ENCODE peak calls at places on chromosome 15, in nine cellular contexts. G, M, L, D, N, Z, Y, E and S are unnamed samples.

GRCh38 chr15:67176195-67176971 is 78.1 kb downstream of the AAGAB start:
- DNase-seq in G (no peak), M (no peak), L (no peak), D (peak), N (peak), Z (peak), Y (no peak), E (no peak), S (no peak)

GRCh38 chr15:68199340-68199739 is 5.8 kb downstream of the CALML4 start:
- DNase-seq in G (no peak), M (no peak), L (no peak), D (no peak), N (no peak), Z (no peak), Y (no peak), E (no peak), S (no peak)

GRCh38 chr15:67125589-67126502 is 60.4 kb downstream of the SMAD3 start:
- DNase-seq in G (peak), M (peak), L (peak), D (no peak), N (peak), Z (peak), Y (peak), E (peak), S (peak)

GRCh38 chr15:63500265-63501250 is 3.8 kb upstream of the USP3 start:
- DNase-seq in G (no peak), M (no peak), L (no peak), D (no peak), N (peak), Z (no peak), Y (no peak), E (no peak), S (no peak)

GRCh38 chr15:84601555-84601838 is 688 bp downstream of the ZSCAN2 start:
- DNase-seq in G (no peak), M (no peak), L (no peak), D (no peak), N (no peak), Z (no peak), Y (no peak), E (no peak), S (no peak)

GRCh38 chr15:75237316-75237982 is 20.7 kb upstream of the GOLGA6C start:
- DNase-seq in G (no peak), M (no peak), L (no peak), D (peak), N (no peak), Z (peak), Y (no peak), E (no peak), S (no peak)

GRCh38 chr15:70876011-70876410 is 16.2 kb downstream of the THAP10 start:
- DNase-seq in G (no peak), M (no peak), L (no peak), D (no peak), N (no peak), Z (no peak), Y (no peak), E (no peak), S (no peak)

GRCh38 chr15:84915011-84915958 is 30.8 kb downstream of the SLC28A1 start:
- DNase-seq in G (peak), M (peak), L (peak), D (no peak), N (peak), Z (peak), Y (peak), E (peak), S (peak)

GRCh38 chr15:70033529-70034140 is 64.1 kb downstream of the TLE3 start:
- DNase-seq in G (no peak), M (no peak), L (peak), D (peak), N (no peak), Z (no peak), Y (no peak), E (peak), S (peak)

GRCh38 chr15:94230886-94231727 is at the start of gene MCTP2:
- DNase-seq in G (peak), M (peak), L (peak), D (peak), N (peak), Z (peak), Y (peak), E (peak), S (no peak)

GRCh38 chr15:35548435-35548834 is 2.5 kb upstream of the DPH6 start:
- DNase-seq in G (no peak), M (no peak), L (peak), D (peak), N (no peak), Z (no peak), Y (no peak), E (no peak), S (no peak)

GRCh38 chr15:98547741-98548166 is 100.6 kb upstream of the IGF1R start:
- DNase-seq in G (peak), M (peak), L (peak), D (peak), N (peak), Z (peak), Y (no peak), E (peak), S (no peak)

GRCh38 chr15:66951976-66952375 is 113.4 kb upstream of the SMAD3 start:
- DNase-seq in G (no peak), M (no peak), L (peak), D (no peak), N (no peak), Z (no peak), Y (no peak), E (no peak), S (no peak)

GRCh38 chr15:72133211-72133610 is 15.0 kb downstream of the SENP8 start:
- DNase-seq in G (no peak), M (no peak), L (no peak), D (no peak), N (no peak), Z (no peak), Y (no peak), E (no peak), S (no peak)

GRCh38 chr15:63805993-63806980 is 27.5 kb downstream of the HERC1 start:
- DNase-seq in G (no peak), M (no peak), L (peak), D (no peak), N (no peak), Z (no peak), Y (no peak), E (peak), S (no peak)

GRCh38 chr15:72086010-72086697 is 31.8 kb downstream of the MYO9A start:
- DNase-seq in G (no peak), M (no peak), L (no peak), D (no peak), N (no peak), Z (no peak), Y (peak), E (no peak), S (no peak)

GRCh38 chr15:82298520-82298919 is 35.9 kb downstream of the SAXO2 start:
- DNase-seq in G (no peak), M (no peak), L (peak), D (no peak), N (no peak), Z (no peak), Y (no peak), E (no peak), S (no peak)

GRCh38 chr15:42210703-42211102 is 2.6 kb upstream of the VPS39 start:
- DNase-seq in G (no peak), M (no peak), L (no peak), D (no peak), N (no peak), Z (no peak), Y (no peak), E (no peak), S (no peak)

GRCh38 chr15:75104804-75105557 is 81.6 kb downstream of the PPCDC start:
- DNase-seq in G (no peak), M (peak), L (peak), D (no peak), N (peak), Z (no peak), Y (peak), E (peak), S (peak)

GRCh38 chr15:79994651-79995050 is 23.7 kb upstream of the BCL2A1 start:
- DNase-seq in G (no peak), M (no peak), L (peak), D (no peak), N (no peak), Z (no peak), Y (no peak), E (no peak), S (peak)

GRCh38 chr15:99788156-99788555 is 54.9 kb upstream of the LYSMD4 start:
- DNase-seq in G (no peak), M (no peak), L (no peak), D (no peak), N (no peak), Z (no peak), Y (no peak), E (no peak), S (no peak)

GRCh38 chr15:101258238-101259144 is 6.6 kb upstream of the CHSY1 start:
- DNase-seq in G (no peak), M (peak), L (peak), D (peak), N (peak), Z (no peak), Y (peak), E (peak), S (peak)

GRCh38 chr15:99104788-99105515 is at the start of gene SYNM:
- DNase-seq in G (peak), M (peak), L (peak), D (peak), N (peak), Z (peak), Y (peak), E (peak), S (peak)

GRCh38 chr15:86691091-86691490 is 611.4 kb downstream of the AGBL1 start:
- DNase-seq in G (no peak), M (peak), L (peak), D (no peak), N (peak), Z (no peak), Y (no peak), E (no peak), S (no peak)

GRCh38 chr15:100002091-100002620 is 268.9 kb upstream of the LYSMD4 start:
- DNase-seq in G (no peak), M (no peak), L (no peak), D (peak), N (no peak), Z (no peak), Y (no peak), E (no peak), S (no peak)

GRCh38 chr15:56148099-56148498 is 95.6 kb downstream of the RFX7 start:
- DNase-seq in G (no peak), M (no peak), L (no peak), D (no peak), N (no peak), Z (no peak), Y (no peak), E (no peak), S (no peak)

GRCh38 chr15:61794881-61795280 is 265.4 kb downstream of the VPS13C start:
- DNase-seq in G (no peak), M (no peak), L (no peak), D (no peak), N (no peak), Z (no peak), Y (no peak), E (no peak), S (peak)

GRCh38 chr15:39438795-39439577 is 141.9 kb upstream of the THBS1 start:
- DNase-seq in G (no peak), M (no peak), L (peak), D (no peak), N (peak), Z (no peak), Y (no peak), E (peak), S (no peak)

GRCh38 chr15:98806275-98806895 is 158.0 kb downstream of the IGF1R start:
- DNase-seq in G (no peak), M (no peak), L (no peak), D (no peak), N (no peak), Z (no peak), Y (no peak), E (no peak), S (no peak)

GRCh38 chr15:60514261-60514881 is 35.4 kb upstream of the ICE2 start:
- DNase-seq in G (no peak), M (no peak), L (no peak), D (no peak), N (no peak), Z (no peak), Y (no peak), E (no peak), S (no peak)

GRCh38 chr15:84955089-84955848 is 26.4 kb upstream of the PDE8A start:
- DNase-seq in G (peak), M (peak), L (peak), D (peak), N (peak), Z (peak), Y (peak), E (peak), S (peak)

GRCh38 chr15:80512729-80513670 is 108.8 kb downstream of the ARNT2 start:
- DNase-seq in G (no peak), M (no peak), L (no peak), D (no peak), N (no peak), Z (no peak), Y (no peak), E (peak), S (peak)

GRCh38 chr15:59035157-59035556 is 47.7 kb downstream of the RNF111 start:
- DNase-seq in G (no peak), M (no peak), L (no peak), D (no peak), N (no peak), Z (no peak), Y (no peak), E (no peak), S (no peak)

GRCh38 chr15:23038741-23039150 is 623 bp downstream of the TUBGCP5 start:
- DNase-seq in G (no peak), M (no peak), L (peak), D (no peak), N (peak), Z (no peak), Y (no peak), E (peak), S (peak)

GRCh38 chr15:71093089-71094024 is 21.9 kb upstream of the THSD4 start:
- DNase-seq in G (no peak), M (no peak), L (peak), D (no peak), N (peak), Z (no peak), Y (no peak), E (peak), S (peak)

GRCh38 chr15:68228971-68229385 is 550 bp downstream of the CLN6 start:
- DNase-seq in G (no peak), M (peak), L (no peak), D (no peak), N (peak), Z (no peak), Y (no peak), E (no peak), S (no peak)

GRCh38 chr15:81216411-81216810 is 19.7 kb downstream of the IL16 start:
- DNase-seq in G (no peak), M (no peak), L (no peak), D (peak), N (no peak), Z (no peak), Y (no peak), E (peak), S (no peak)

GRCh38 chr15:40539030-40539429 is 25.8 kb downstream of the CCDC32 start:
- DNase-seq in G (no peak), M (peak), L (no peak), D (peak), N (no peak), Z (no peak), Y (no peak), E (no peak), S (peak)

GRCh38 chr15:65336767-65337435 is 32.4 kb downstream of the RNU5B-1 start:
- DNase-seq in G (no peak), M (no peak), L (no peak), D (no peak), N (no peak), Z (no peak), Y (no peak), E (no peak), S (no peak)
- TF ChIP-seq CTCF in G (no peak), M (no peak), L (no peak), D (no peak), N (no peak), Z (no peak), Y (no peak), E (no peak), S (no peak)

GRCh38 chr15:45732544-45733130 is 97.8 kb downstream of the SQOR start:
- DNase-seq in G (no peak), M (no peak), L (no peak), D (peak), N (no peak), Z (no peak), Y (peak), E (no peak), S (no peak)
- H3K4me3 ChIP-seq in G (no peak), M (no peak), L (no peak), D (no peak), N (no peak), Z (no peak), Y (no peak), E (no peak), S (no peak)

GRCh38 chr15:51038258-51039042 is 56.3 kb downstream of the TNFAIP8L3 start:
- DNase-seq in G (no peak), M (no peak), L (no peak), D (no peak), N (no peak), Z (no peak), Y (no peak), E (no peak), S (no peak)
- TF ChIP-seq CTCF in G (no peak), M (no peak), L (no peak), D (no peak), N (no peak), Z (no peak), Y (no peak), E (no peak), S (no peak)

GRCh38 chr15:92159481-92159880 is 234.2 kb upstream of the ST8SIA2 start:
- DNase-seq in G (no peak), M (no peak), L (no peak), D (no peak), N (no peak), Z (no peak), Y (no peak), E (no peak), S (no peak)

GRCh38 chr15:92162657-92163056 is 231.0 kb upstream of the ST8SIA2 start:
- DNase-seq in G (no peak), M (no peak), L (no peak), D (no peak), N (no peak), Z (no peak), Y (no peak), E (no peak), S (no peak)

GRCh38 chr15:92159906-92160841 is 233.5 kb upstream of the ST8SIA2 start:
- DNase-seq in G (no peak), M (no peak), L (no peak), D (peak), N (no peak), Z (no peak), Y (no peak), E (no peak), S (no peak)

GRCh38 chr15:92163641-92164040 is 230.0 kb upstream of the ST8SIA2 start:
- DNase-seq in G (no peak), M (peak), L (no peak), D (no peak), N (no peak), Z (no peak), Y (no peak), E (no peak), S (no peak)

DNA sequence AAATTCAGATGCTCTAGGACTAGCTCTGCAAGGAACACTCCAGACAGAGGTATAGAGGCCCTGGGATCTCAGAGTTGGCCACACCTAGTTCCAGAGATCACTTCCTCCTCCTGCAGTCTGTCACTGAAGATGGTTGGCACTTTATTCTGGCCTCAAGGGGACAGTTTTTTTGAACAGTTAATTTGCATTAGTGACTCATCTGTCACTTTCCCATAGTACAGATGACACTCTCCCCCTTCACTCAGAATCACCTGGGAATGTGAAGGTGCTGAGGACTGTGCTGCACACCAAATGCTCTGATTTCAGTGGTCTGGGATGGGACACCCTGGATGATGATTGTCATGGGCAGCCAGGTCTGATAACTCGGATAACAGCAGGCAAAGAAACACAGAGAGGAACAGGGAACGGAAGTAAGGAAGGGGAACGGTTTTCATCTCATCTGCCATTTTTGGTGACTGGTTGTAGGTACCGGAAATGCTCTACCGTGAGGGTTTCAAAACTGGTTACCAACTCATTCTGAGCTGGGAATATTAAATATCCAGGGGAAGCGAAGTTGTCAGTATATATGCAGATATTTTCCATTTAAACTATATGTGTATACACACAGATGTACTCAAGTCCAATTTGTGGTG is 232.5 kb upstream of the ST8SIA2 start:
- DNase-seq in G (no peak), M (peak), L (no peak), D (no peak), N (peak), Z (no peak), Y (no peak), E (no peak), S (no peak)
- H3K4me3 ChIP-seq in G (no peak), M (no peak), L (no peak), D (no peak), N (no peak), Z (no peak), Y (no peak), E (no peak), S (no peak)

GRCh38 chr15:44713006-44713966 is 2.0 kb downstream of the B2M start:
- DNase-seq in G (no peak), M (peak), L (peak), D (no peak), N (no peak), Z (no peak), Y (no peak), E (peak), S (peak)
- TF ChIP-seq CTCF in G (no peak), M (peak), L (no peak), D (peak), N (peak), Z (peak), Y (no peak), E (peak), S (peak)

GRCh38 chr15:89363133-89363532 is 28.5 kb upstream of the POLG start:
- DNase-seq in G (no peak), M (peak), L (no peak), D (no peak), N (no peak), Z (no peak), Y (no peak), E (no peak), S (no peak)

GRCh38 chr15:89364341-89364740 is 29.7 kb upstream of the POLG start:
- DNase-seq in G (no peak), M (peak), L (no peak), D (no peak), N (no peak), Z (no peak), Y (no peak), E (no peak), S (no peak)

GRCh38 chr15:89363770-89364169 is 29.1 kb upstream of the POLG start:
- DNase-seq in G (no peak), M (no peak), L (no peak), D (no peak), N (no peak), Z (no peak), Y (no peak), E (no peak), S (no peak)

GRCh38 chr15:89361451-89362202 is 27.0 kb upstream of the POLG start:
- DNase-seq in G (peak), M (peak), L (peak), D (peak), N (peak), Z (peak), Y (peak), E (peak), S (peak)

DNA sequence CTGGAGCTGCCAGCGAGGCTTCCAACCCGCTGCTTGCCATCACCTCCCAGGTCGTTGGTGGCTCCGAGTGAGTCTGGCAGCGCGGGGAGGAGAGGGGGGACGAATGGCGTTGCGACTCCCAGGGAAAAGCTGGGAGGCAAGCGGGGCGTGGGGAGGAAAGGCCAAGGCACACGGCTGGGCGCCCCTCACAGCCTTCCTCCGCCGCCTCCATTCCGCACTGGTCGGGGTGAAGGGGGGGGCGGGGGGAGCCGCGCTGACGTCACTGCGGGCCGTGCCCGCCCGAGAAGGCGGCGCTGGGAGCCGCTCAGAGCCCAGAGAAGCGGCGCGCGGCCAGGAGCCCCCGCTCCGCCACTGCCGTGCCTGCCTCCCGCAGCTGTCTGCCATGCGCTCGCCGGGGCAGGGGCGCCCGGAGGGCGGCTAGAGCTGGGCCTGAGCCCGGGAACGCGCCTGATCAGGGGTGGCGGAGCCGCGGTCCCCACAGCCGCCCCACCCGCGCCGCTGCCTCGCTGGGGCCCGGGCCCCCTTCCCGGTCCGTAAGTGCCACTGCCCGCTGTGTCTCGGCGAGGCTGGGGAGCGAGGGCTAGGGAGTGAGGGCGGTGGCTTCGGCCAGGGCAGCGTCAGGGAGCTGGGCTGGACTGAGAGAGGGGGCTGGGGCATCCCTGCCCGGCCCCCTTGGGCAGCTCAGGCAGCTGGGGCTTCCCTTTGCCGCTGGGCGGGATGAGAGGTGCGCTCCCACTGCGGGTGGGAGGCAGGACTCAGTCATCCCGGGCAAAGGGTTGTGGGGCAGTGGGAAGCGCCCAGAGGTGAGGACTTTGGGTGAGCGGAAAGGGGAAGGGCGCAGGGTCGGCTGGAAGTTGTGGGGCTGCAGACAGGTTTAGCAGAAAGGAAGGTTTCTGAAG is 27.8 kb upstream of the POLG start:
- DNase-seq in G (no peak), M (no peak), L (no peak), D (peak), N (no peak), Z (no peak), Y (no peak), E (no peak), S (no peak)
- H3K4me3 ChIP-seq in G (no peak), M (no peak), L (no peak), D (no peak), N (no peak), Z (no peak), Y (no peak), E (no peak), S (no peak)